ENCODE peak calls at places on chromosomes 11 and 22, in six cellular contexts. C is fibroblast of lung; I is fibroblast of mammary gland; S is A549; G is stomach; V is activated CD8-positive, alpha-beta T cell treated with anti-CD3 and anti-CD28 coated beads for 36 hours. T is an unnamed sample.

GRCh38 chr22:49728566-49729271 is 99.0 kb downstream of the BRD1 start:
- DNase-seq in V (no peak), I (no peak), C (no peak), S (no peak), G (peak), T (no peak)

GRCh38 chr22:41940853-41941765 is 5.8 kb downstream of the CENPM start:
- DNase-seq in C (peak), G (peak), V (peak), S (peak), I (peak), T (peak)

GRCh38 chr11:43359432-43359818 is 705 bp downstream of the TTC17 start:
- DNase-seq in I (peak), V (peak), G (no peak), C (peak), S (peak), T (peak)

GRCh38 chr11:118415739-118416068 is 14.3 kb downstream of the ATP5MG start:
- DNase-seq in S (peak), V (peak), G (peak), I (peak), C (peak), T (peak)

GRCh38 chr11:71305451-71306125 is 53.2 kb upstream of the SHANK2 start:
- DNase-seq in G (peak), V (no peak), I (no peak), S (no peak), C (no peak), T (no peak)

GRCh38 chr11:122634507-122634906 is 21.0 kb upstream of the UBASH3B start:
- DNase-seq in C (peak), G (peak), I (peak), S (no peak), V (no peak), T (peak)

GRCh38 chr11:100682247-100682969 is 4.7 kb upstream of the ARHGAP42 start:
- DNase-seq in G (no peak), C (no peak), S (no peak), V (no peak), I (peak), T (no peak)

GRCh38 chr11:132858203-132858602 is 674.1 kb downstream of the OPCML start:
- DNase-seq in C (peak), S (no peak), V (no peak), I (no peak), G (no peak), T (no peak)

GRCh38 chr11:69398529-69399492 is 82.7 kb upstream of the LINC01488 start:
- DNase-seq in S (no peak), G (no peak), I (peak), C (peak), V (no peak), T (no peak)

GRCh38 chr22:37817705-37818311 is 5.4 kb upstream of the GALR3 start:
- DNase-seq in V (peak), G (peak), S (peak), C (peak), I (peak), T (peak)

GRCh38 chr22:17746916-17747315 is 27.4 kb downstream of the BID start:
- DNase-seq in I (no peak), S (no peak), C (no peak), G (no peak), V (no peak), T (no peak)

GRCh38 chr22:17744430-17744829 is 29.8 kb downstream of the BID start:
- DNase-seq in C (no peak), V (no peak), G (peak), S (no peak), I (no peak), T (no peak)

GRCh38 chr22:17749605-17750395 is 24.5 kb downstream of the BID start:
- DNase-seq in S (no peak), V (no peak), G (no peak), I (no peak), C (no peak), T (no peak)

GRCh38 chr22:17751596-17751995 is 22.7 kb downstream of the BID start:
- DNase-seq in S (no peak), C (no peak), I (no peak), G (no peak), V (no peak), T (no peak)

DNA sequence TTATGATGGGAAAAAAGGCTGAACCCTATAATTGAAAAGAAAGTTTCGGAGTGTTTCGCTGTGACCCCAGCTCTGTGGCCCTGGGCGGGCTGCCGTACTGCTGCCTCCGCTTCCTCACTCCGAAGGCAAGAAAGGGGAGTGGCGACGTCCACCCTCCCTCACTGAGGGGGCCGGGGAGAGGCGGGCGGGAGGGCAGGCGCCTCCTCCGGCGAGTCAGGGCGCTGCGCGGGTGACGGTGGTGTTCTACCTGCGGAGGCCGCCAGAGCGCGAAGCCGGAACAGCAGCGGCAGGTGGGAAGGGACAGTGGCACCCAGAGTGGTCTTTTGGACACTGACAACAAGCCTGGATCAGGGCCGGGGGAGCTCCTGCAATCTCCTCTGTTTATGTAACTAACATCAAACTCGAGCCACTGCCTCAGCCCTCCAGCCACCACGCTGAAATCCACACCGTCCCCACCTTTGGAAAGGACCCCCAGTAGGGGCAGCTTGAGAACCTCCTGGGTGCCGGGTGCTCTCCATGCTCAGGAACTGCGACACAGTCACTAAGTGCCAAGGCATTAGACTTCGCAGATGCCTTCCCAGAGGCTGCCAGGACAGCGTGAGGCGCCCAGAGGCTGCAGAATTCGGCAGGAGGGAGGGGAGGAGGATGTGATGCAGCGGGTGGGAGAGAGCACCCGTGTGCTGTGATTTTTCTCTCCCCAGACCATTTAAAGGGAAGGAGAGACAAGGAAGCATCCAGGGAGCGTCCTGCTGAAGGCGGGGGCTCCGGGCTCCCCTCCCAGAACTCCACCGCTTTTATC is 25.5 kb downstream of the BID start:
- DNase-seq in G (no peak), S (no peak), C (no peak), I (no peak), V (no peak), T (no peak)
- TF ChIP-seq CTCF in G (no peak), S (no peak), C (no peak), I (no peak), V (no peak), T (no peak)

GRCh38 chr11:30725645-30726195 is 139.6 kb upstream of the MPPED2 start:
- DNase-seq in G (no peak), V (no peak), S (no peak), C (no peak), I (no peak), T (no peak)

GRCh38 chr11:30730011-30730410 is 143.9 kb upstream of the MPPED2 start:
- DNase-seq in V (no peak), S (no peak), I (no peak), G (no peak), C (no peak), T (no peak)

GRCh38 chr11:30729187-30729713 is 143.1 kb upstream of the MPPED2 start:
- DNase-seq in S (no peak), I (no peak), G (no peak), C (no peak), V (no peak), T (no peak)

GRCh38 chr11:30719420-30719819 is 133.3 kb upstream of the MPPED2 start:
- DNase-seq in C (no peak), S (no peak), V (no peak), I (no peak), G (no peak), T (no peak)

GRCh38 chr11:30724274-30724673 is 138.1 kb upstream of the MPPED2 start:
- DNase-seq in I (no peak), V (no peak), G (no peak), S (no peak), C (no peak), T (no peak)
- TF ChIP-seq CTCF in I (no peak), V (no peak), G (no peak), S (no peak), C (no peak), T (no peak)

GRCh38 chr22:23231471-23232093 is 51.3 kb downstream of the BCR start:
- DNase-seq in V (no peak), C (no peak), I (no peak), G (no peak), S (no peak), T (no peak)

GRCh38 chr22:23234409-23235161 is 54.3 kb downstream of the BCR start:
- DNase-seq in V (no peak), G (no peak), I (no peak), S (no peak), C (no peak), T (no peak)

GRCh38 chr22:23233746-23234408 is 53.6 kb downstream of the BCR start:
- DNase-seq in I (peak), G (no peak), C (peak), V (peak), S (no peak), T (no peak)

GRCh38 chr22:23232094-23232905 is 52.0 kb downstream of the BCR start:
- DNase-seq in S (no peak), V (no peak), G (no peak), I (no peak), C (no peak), T (no peak)

GRCh38 chr22:23233084-23233501 is 52.8 kb downstream of the BCR start:
- DNase-seq in I (peak), S (no peak), G (no peak), V (no peak), C (peak), T (no peak)
- TF ChIP-seq CTCF in I (peak), S (no peak), G (no peak), V (no peak), C (no peak), T (no peak)

DNA sequence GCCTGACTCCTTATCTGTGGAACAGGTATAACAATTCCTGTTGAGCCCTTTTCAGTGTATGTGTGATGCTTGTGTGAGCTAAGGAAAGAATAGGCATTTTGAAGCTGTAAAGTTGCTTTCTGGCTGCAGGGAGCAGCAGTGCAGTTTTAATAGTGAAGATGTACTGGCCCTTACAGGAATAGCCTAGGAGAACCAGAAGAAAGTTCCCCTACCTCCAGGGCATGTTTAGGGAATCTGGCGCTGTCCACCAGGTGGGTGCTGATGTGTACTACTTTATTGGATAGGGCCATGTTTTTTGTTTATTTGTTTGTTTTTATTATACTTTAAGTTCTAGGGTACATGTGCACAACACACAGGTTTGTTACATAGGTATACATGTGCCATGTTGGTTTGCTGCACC is 11.5 kb downstream of the BMAL1 start:
- DNase-seq in I (peak), V (no peak), G (no peak), C (peak), S (peak), T (no peak)
- TF ChIP-seq CTCF in I (no peak), V (no peak), G (no peak), C (no peak), S (peak), T (no peak)